ENCODE peak calls at places on chromosomes 11 and 22, in nine cellular contexts. One of them, this sample, is unnamed.

GRCh38 chr22:49034836-49035817 is 792.5 kb downstream of the BRD1 start:
- DNase-seq in OCI-LY7: no peak
- DNase-seq in central memory CD4-positive, alpha-beta T cell: no peak
- DNase-seq in stimulated activated CD4-positive, alpha-beta T cell treated with anti-CD3 and anti-CD28 coated beads, Interleukin-1b, Interleukin-23, amount 100 ng/mL, for 4 hours: no peak
- DNase-seq in activated T-cell treated with anti-CD3 and anti-CD28 coated beads, Interleukin-2, amount 50 U/mL, for 1 hour: no peak
- DNase-seq in NCI-H1092: no peak
- DNase-seq in anterior cingulate cortex: no peak
- DNase-seq in OCI-M1: no peak
- DNase-seq in cardiac muscle cell: no peak
- DNase-seq in this sample: no peak

GRCh38 chr11:83571301-83571700 is 285.1 kb upstream of the CCDC90B start:
- DNase-seq in central memory CD4-positive, alpha-beta T cell: no peak
- DNase-seq in cardiac muscle cell: no peak
- DNase-seq in OCI-LY7: no peak
- DNase-seq in activated T-cell treated with anti-CD3 and anti-CD28 coated beads, Interleukin-2, amount 50 U/mL, for 1 hour: no peak
- DNase-seq in OCI-M1: no peak
- DNase-seq in stimulated activated CD4-positive, alpha-beta T cell treated with anti-CD3 and anti-CD28 coated beads, Interleukin-1b, Interleukin-23, amount 100 ng/mL, for 4 hours: no peak
- DNase-seq in anterior cingulate cortex: no peak
- DNase-seq in NCI-H1092: no peak
- DNase-seq in this sample: no peak

GRCh38 chr22:40031766-40032470 is 37.2 kb downstream of the FAM83F start:
- DNase-seq in NCI-H1092: no peak
- DNase-seq in central memory CD4-positive, alpha-beta T cell: no peak
- DNase-seq in activated T-cell treated with anti-CD3 and anti-CD28 coated beads, Interleukin-2, amount 50 U/mL, for 1 hour: peak
- DNase-seq in OCI-M1: no peak
- DNase-seq in cardiac muscle cell: no peak
- DNase-seq in anterior cingulate cortex: no peak
- DNase-seq in stimulated activated CD4-positive, alpha-beta T cell treated with anti-CD3 and anti-CD28 coated beads, Interleukin-1b, Interleukin-23, amount 100 ng/mL, for 4 hours: no peak
- DNase-seq in OCI-LY7: no peak
- DNase-seq in this sample: peak

GRCh38 chr11:11860103-11860979 is 18.6 kb downstream of the USP47 start:
- DNase-seq in central memory CD4-positive, alpha-beta T cell: no peak
- DNase-seq in OCI-M1: peak
- DNase-seq in activated T-cell treated with anti-CD3 and anti-CD28 coated beads, Interleukin-2, amount 50 U/mL, for 1 hour: no peak
- DNase-seq in anterior cingulate cortex: no peak
- DNase-seq in stimulated activated CD4-positive, alpha-beta T cell treated with anti-CD3 and anti-CD28 coated beads, Interleukin-1b, Interleukin-23, amount 100 ng/mL, for 4 hours: no peak
- DNase-seq in OCI-LY7: no peak
- DNase-seq in NCI-H1092: no peak
- DNase-seq in cardiac muscle cell: no peak
- DNase-seq in this sample: no peak

GRCh38 chr11:57644748-57645715 is 4.7 kb downstream of the YPEL4 start:
- DNase-seq in OCI-LY7: peak
- DNase-seq in activated T-cell treated with anti-CD3 and anti-CD28 coated beads, Interleukin-2, amount 50 U/mL, for 1 hour: peak
- DNase-seq in OCI-M1: peak
- DNase-seq in cardiac muscle cell: peak
- DNase-seq in NCI-H1092: peak
- DNase-seq in central memory CD4-positive, alpha-beta T cell: peak
- DNase-seq in stimulated activated CD4-positive, alpha-beta T cell treated with anti-CD3 and anti-CD28 coated beads, Interleukin-1b, Interleukin-23, amount 100 ng/mL, for 4 hours: peak
- DNase-seq in anterior cingulate cortex: peak
- DNase-seq in this sample: peak

GRCh38 chr11:64843971-64844329 is 503 bp downstream of the CDC42BPG start:
- DNase-seq in NCI-H1092: no peak
- DNase-seq in anterior cingulate cortex: no peak
- DNase-seq in cardiac muscle cell: no peak
- DNase-seq in OCI-M1: no peak
- DNase-seq in central memory CD4-positive, alpha-beta T cell: no peak
- DNase-seq in activated T-cell treated with anti-CD3 and anti-CD28 coated beads, Interleukin-2, amount 50 U/mL, for 1 hour: no peak
- DNase-seq in stimulated activated CD4-positive, alpha-beta T cell treated with anti-CD3 and anti-CD28 coated beads, Interleukin-1b, Interleukin-23, amount 100 ng/mL, for 4 hours: no peak
- DNase-seq in OCI-LY7: no peak
- DNase-seq in this sample: peak

GRCh38 chr11:121965330-121965729 is 150.7 kb downstream of the BLID start:
- DNase-seq in central memory CD4-positive, alpha-beta T cell: no peak
- DNase-seq in OCI-LY7: no peak
- DNase-seq in activated T-cell treated with anti-CD3 and anti-CD28 coated beads, Interleukin-2, amount 50 U/mL, for 1 hour: no peak
- DNase-seq in anterior cingulate cortex: no peak
- DNase-seq in stimulated activated CD4-positive, alpha-beta T cell treated with anti-CD3 and anti-CD28 coated beads, Interleukin-1b, Interleukin-23, amount 100 ng/mL, for 4 hours: no peak
- DNase-seq in OCI-M1: no peak
- DNase-seq in NCI-H1092: no peak
- DNase-seq in cardiac muscle cell: no peak
- DNase-seq in this sample: no peak

GRCh38 chr11:36447514-36447913 is 62.6 kb downstream of the TRAF6 start:
- DNase-seq in anterior cingulate cortex: no peak
- DNase-seq in activated T-cell treated with anti-CD3 and anti-CD28 coated beads, Interleukin-2, amount 50 U/mL, for 1 hour: no peak
- DNase-seq in NCI-H1092: no peak
- DNase-seq in OCI-LY7: no peak
- DNase-seq in stimulated activated CD4-positive, alpha-beta T cell treated with anti-CD3 and anti-CD28 coated beads, Interleukin-1b, Interleukin-23, amount 100 ng/mL, for 4 hours: no peak
- DNase-seq in OCI-M1: no peak
- DNase-seq in cardiac muscle cell: no peak
- DNase-seq in central memory CD4-positive, alpha-beta T cell: no peak
- DNase-seq in this sample: no peak

GRCh38 chr11:12838463-12839120 is 164.4 kb downstream of the TEAD1 start:
- DNase-seq in central memory CD4-positive, alpha-beta T cell: no peak
- DNase-seq in stimulated activated CD4-positive, alpha-beta T cell treated with anti-CD3 and anti-CD28 coated beads, Interleukin-1b, Interleukin-23, amount 100 ng/mL, for 4 hours: no peak
- DNase-seq in OCI-LY7: no peak
- DNase-seq in anterior cingulate cortex: no peak
- DNase-seq in NCI-H1092: no peak
- DNase-seq in cardiac muscle cell: no peak
- DNase-seq in activated T-cell treated with anti-CD3 and anti-CD28 coated beads, Interleukin-2, amount 50 U/mL, for 1 hour: no peak
- DNase-seq in OCI-M1: peak
- DNase-seq in this sample: no peak

GRCh38 chr11:5712507-5712906 is 22.9 kb downstream of the TRIM22 start:
- DNase-seq in activated T-cell treated with anti-CD3 and anti-CD28 coated beads, Interleukin-2, amount 50 U/mL, for 1 hour: no peak
- DNase-seq in OCI-LY7: peak
- DNase-seq in anterior cingulate cortex: no peak
- DNase-seq in central memory CD4-positive, alpha-beta T cell: peak
- DNase-seq in NCI-H1092: no peak
- DNase-seq in cardiac muscle cell: no peak
- DNase-seq in stimulated activated CD4-positive, alpha-beta T cell treated with anti-CD3 and anti-CD28 coated beads, Interleukin-1b, Interleukin-23, amount 100 ng/mL, for 4 hours: no peak
- DNase-seq in OCI-M1: peak
- DNase-seq in this sample: no peak

GRCh38 chr11:16604784-16605439 is 133.5 kb upstream of the C11orf58 start:
- DNase-seq in cardiac muscle cell: peak
- DNase-seq in stimulated activated CD4-positive, alpha-beta T cell treated with anti-CD3 and anti-CD28 coated beads, Interleukin-1b, Interleukin-23, amount 100 ng/mL, for 4 hours: no peak
- DNase-seq in central memory CD4-positive, alpha-beta T cell: no peak
- DNase-seq in activated T-cell treated with anti-CD3 and anti-CD28 coated beads, Interleukin-2, amount 50 U/mL, for 1 hour: no peak
- DNase-seq in NCI-H1092: no peak
- DNase-seq in OCI-LY7: no peak
- DNase-seq in anterior cingulate cortex: no peak
- DNase-seq in OCI-M1: peak
- DNase-seq in this sample: peak

GRCh38 chr11:1218256-1218787 is 4.5 kb upstream of the MUC5B start:
- DNase-seq in OCI-LY7: no peak
- DNase-seq in central memory CD4-positive, alpha-beta T cell: no peak
- DNase-seq in stimulated activated CD4-positive, alpha-beta T cell treated with anti-CD3 and anti-CD28 coated beads, Interleukin-1b, Interleukin-23, amount 100 ng/mL, for 4 hours: no peak
- DNase-seq in cardiac muscle cell: no peak
- DNase-seq in OCI-M1: no peak
- DNase-seq in NCI-H1092: no peak
- DNase-seq in anterior cingulate cortex: no peak
- DNase-seq in activated T-cell treated with anti-CD3 and anti-CD28 coated beads, Interleukin-2, amount 50 U/mL, for 1 hour: no peak
- DNase-seq in this sample: no peak

GRCh38 chr11:107494036-107494435 is 36.4 kb upstream of the CWF19L2 start:
- DNase-seq in anterior cingulate cortex: no peak
- DNase-seq in cardiac muscle cell: no peak
- DNase-seq in OCI-M1: no peak
- DNase-seq in stimulated activated CD4-positive, alpha-beta T cell treated with anti-CD3 and anti-CD28 coated beads, Interleukin-1b, Interleukin-23, amount 100 ng/mL, for 4 hours: no peak
- DNase-seq in activated T-cell treated with anti-CD3 and anti-CD28 coated beads, Interleukin-2, amount 50 U/mL, for 1 hour: no peak
- DNase-seq in central memory CD4-positive, alpha-beta T cell: no peak
- DNase-seq in OCI-LY7: no peak
- DNase-seq in NCI-H1092: no peak
- DNase-seq in this sample: no peak

GRCh38 chr11:3797329-3798090 is at the start of gene NUP98:
- DNase-seq in cardiac muscle cell: peak
- DNase-seq in OCI-LY7: peak
- DNase-seq in central memory CD4-positive, alpha-beta T cell: peak
- DNase-seq in OCI-M1: peak
- DNase-seq in activated T-cell treated with anti-CD3 and anti-CD28 coated beads, Interleukin-2, amount 50 U/mL, for 1 hour: peak
- DNase-seq in stimulated activated CD4-positive, alpha-beta T cell treated with anti-CD3 and anti-CD28 coated beads, Interleukin-1b, Interleukin-23, amount 100 ng/mL, for 4 hours: peak
- DNase-seq in anterior cingulate cortex: peak
- DNase-seq in NCI-H1092: peak
- DNase-seq in this sample: peak

GRCh38 chr11:8265681-8266241 is 2.1 kb upstream of the LMO1 start:
- DNase-seq in OCI-M1: no peak
- DNase-seq in activated T-cell treated with anti-CD3 and anti-CD28 coated beads, Interleukin-2, amount 50 U/mL, for 1 hour: no peak
- DNase-seq in NCI-H1092: no peak
- DNase-seq in central memory CD4-positive, alpha-beta T cell: no peak
- DNase-seq in cardiac muscle cell: peak
- DNase-seq in stimulated activated CD4-positive, alpha-beta T cell treated with anti-CD3 and anti-CD28 coated beads, Interleukin-1b, Interleukin-23, amount 100 ng/mL, for 4 hours: no peak
- DNase-seq in anterior cingulate cortex: no peak
- DNase-seq in OCI-LY7: no peak
- DNase-seq in this sample: peak

GRCh38 chr11:66061268-66061667 is 8.8 kb upstream of the PACS1 start:
- DNase-seq in NCI-H1092: no peak
- DNase-seq in anterior cingulate cortex: no peak
- DNase-seq in OCI-M1: no peak
- DNase-seq in activated T-cell treated with anti-CD3 and anti-CD28 coated beads, Interleukin-2, amount 50 U/mL, for 1 hour: no peak
- DNase-seq in OCI-LY7: no peak
- DNase-seq in stimulated activated CD4-positive, alpha-beta T cell treated with anti-CD3 and anti-CD28 coated beads, Interleukin-1b, Interleukin-23, amount 100 ng/mL, for 4 hours: no peak
- DNase-seq in cardiac muscle cell: no peak
- DNase-seq in central memory CD4-positive, alpha-beta T cell: no peak
- DNase-seq in this sample: no peak

GRCh38 chr11:120106354-120106753 is 31.6 kb downstream of the TRIM29 start:
- DNase-seq in activated T-cell treated with anti-CD3 and anti-CD28 coated beads, Interleukin-2, amount 50 U/mL, for 1 hour: no peak
- DNase-seq in cardiac muscle cell: no peak
- DNase-seq in central memory CD4-positive, alpha-beta T cell: no peak
- DNase-seq in NCI-H1092: no peak
- DNase-seq in OCI-LY7: no peak
- DNase-seq in anterior cingulate cortex: no peak
- DNase-seq in OCI-M1: no peak
- DNase-seq in stimulated activated CD4-positive, alpha-beta T cell treated with anti-CD3 and anti-CD28 coated beads, Interleukin-1b, Interleukin-23, amount 100 ng/mL, for 4 hours: no peak
- DNase-seq in this sample: no peak

GRCh38 chr11:82246926-82247325 is 486.7 kb downstream of the FAM181B start:
- DNase-seq in OCI-M1: no peak
- DNase-seq in NCI-H1092: no peak
- DNase-seq in OCI-LY7: no peak
- DNase-seq in activated T-cell treated with anti-CD3 and anti-CD28 coated beads, Interleukin-2, amount 50 U/mL, for 1 hour: no peak
- DNase-seq in cardiac muscle cell: no peak
- DNase-seq in central memory CD4-positive, alpha-beta T cell: no peak
- DNase-seq in anterior cingulate cortex: no peak
- DNase-seq in stimulated activated CD4-positive, alpha-beta T cell treated with anti-CD3 and anti-CD28 coated beads, Interleukin-1b, Interleukin-23, amount 100 ng/mL, for 4 hours: no peak
- DNase-seq in this sample: no peak

GRCh38 chr11:65554842-65555395 is 3.2 kb downstream of the LTBP3 start:
- DNase-seq in OCI-LY7: no peak
- DNase-seq in anterior cingulate cortex: no peak
- DNase-seq in stimulated activated CD4-positive, alpha-beta T cell treated with anti-CD3 and anti-CD28 coated beads, Interleukin-1b, Interleukin-23, amount 100 ng/mL, for 4 hours: no peak
- DNase-seq in NCI-H1092: no peak
- DNase-seq in OCI-M1: no peak
- DNase-seq in central memory CD4-positive, alpha-beta T cell: no peak
- DNase-seq in cardiac muscle cell: no peak
- DNase-seq in activated T-cell treated with anti-CD3 and anti-CD28 coated beads, Interleukin-2, amount 50 U/mL, for 1 hour: no peak
- DNase-seq in this sample: no peak

GRCh38 chr11:72229925-72230763 is 5.6 kb downstream of the INPPL1 start:
- DNase-seq in OCI-LY7: no peak
- DNase-seq in anterior cingulate cortex: no peak
- DNase-seq in central memory CD4-positive, alpha-beta T cell: no peak
- DNase-seq in OCI-M1: no peak
- DNase-seq in stimulated activated CD4-positive, alpha-beta T cell treated with anti-CD3 and anti-CD28 coated beads, Interleukin-1b, Interleukin-23, amount 100 ng/mL, for 4 hours: no peak
- DNase-seq in cardiac muscle cell: no peak
- DNase-seq in activated T-cell treated with anti-CD3 and anti-CD28 coated beads, Interleukin-2, amount 50 U/mL, for 1 hour: no peak
- DNase-seq in NCI-H1092: no peak
- DNase-seq in this sample: no peak

GRCh38 chr11:112345708-112346107 is 85.0 kb upstream of the PLET1 start:
- DNase-seq in activated T-cell treated with anti-CD3 and anti-CD28 coated beads, Interleukin-2, amount 50 U/mL, for 1 hour: no peak
- DNase-seq in anterior cingulate cortex: no peak
- DNase-seq in cardiac muscle cell: peak
- DNase-seq in central memory CD4-positive, alpha-beta T cell: no peak
- DNase-seq in NCI-H1092: peak
- DNase-seq in OCI-LY7: no peak
- DNase-seq in OCI-M1: no peak
- DNase-seq in stimulated activated CD4-positive, alpha-beta T cell treated with anti-CD3 and anti-CD28 coated beads, Interleukin-1b, Interleukin-23, amount 100 ng/mL, for 4 hours: no peak
- DNase-seq in this sample: no peak

GRCh38 chr11:28529540-28530410 is 421.6 kb downstream of the METTL15 start:
- DNase-seq in OCI-M1: peak
- DNase-seq in activated T-cell treated with anti-CD3 and anti-CD28 coated beads, Interleukin-2, amount 50 U/mL, for 1 hour: no peak
- DNase-seq in NCI-H1092: peak
- DNase-seq in cardiac muscle cell: peak
- DNase-seq in anterior cingulate cortex: no peak
- DNase-seq in OCI-LY7: peak
- DNase-seq in stimulated activated CD4-positive, alpha-beta T cell treated with anti-CD3 and anti-CD28 coated beads, Interleukin-1b, Interleukin-23, amount 100 ng/mL, for 4 hours: no peak
- DNase-seq in central memory CD4-positive, alpha-beta T cell: no peak
- DNase-seq in this sample: no peak

GRCh38 chr11:45662665-45663485 is 2.5 kb downstream of the CHST1 start:
- DNase-seq in anterior cingulate cortex: no peak
- DNase-seq in cardiac muscle cell: no peak
- DNase-seq in stimulated activated CD4-positive, alpha-beta T cell treated with anti-CD3 and anti-CD28 coated beads, Interleukin-1b, Interleukin-23, amount 100 ng/mL, for 4 hours: no peak
- DNase-seq in NCI-H1092: no peak
- DNase-seq in activated T-cell treated with anti-CD3 and anti-CD28 coated beads, Interleukin-2, amount 50 U/mL, for 1 hour: no peak
- DNase-seq in OCI-M1: peak
- DNase-seq in OCI-LY7: no peak
- DNase-seq in central memory CD4-positive, alpha-beta T cell: no peak
- DNase-seq in this sample: no peak

GRCh38 chr11:92432515-92432914 is 207.9 kb downstream of the FAT3 start:
- DNase-seq in NCI-H1092: no peak
- DNase-seq in cardiac muscle cell: no peak
- DNase-seq in stimulated activated CD4-positive, alpha-beta T cell treated with anti-CD3 and anti-CD28 coated beads, Interleukin-1b, Interleukin-23, amount 100 ng/mL, for 4 hours: no peak
- DNase-seq in anterior cingulate cortex: no peak
- DNase-seq in OCI-M1: no peak
- DNase-seq in OCI-LY7: no peak
- DNase-seq in activated T-cell treated with anti-CD3 and anti-CD28 coated beads, Interleukin-2, amount 50 U/mL, for 1 hour: no peak
- DNase-seq in central memory CD4-positive, alpha-beta T cell: no peak
- DNase-seq in this sample: no peak

GRCh38 chr11:76658651-76659650 is 11.6 kb downstream of the LRRC32 start:
- DNase-seq in OCI-LY7: no peak
- DNase-seq in central memory CD4-positive, alpha-beta T cell: no peak
- DNase-seq in OCI-M1: no peak
- DNase-seq in cardiac muscle cell: no peak
- DNase-seq in activated T-cell treated with anti-CD3 and anti-CD28 coated beads, Interleukin-2, amount 50 U/mL, for 1 hour: no peak
- DNase-seq in anterior cingulate cortex: no peak
- DNase-seq in NCI-H1092: no peak
- DNase-seq in stimulated activated CD4-positive, alpha-beta T cell treated with anti-CD3 and anti-CD28 coated beads, Interleukin-1b, Interleukin-23, amount 100 ng/mL, for 4 hours: no peak
- DNase-seq in this sample: peak

GRCh38 chr11:124113890-124114289 is 1.4 kb upstream of the VWA5A start:
- DNase-seq in OCI-M1: peak
- DNase-seq in activated T-cell treated with anti-CD3 and anti-CD28 coated beads, Interleukin-2, amount 50 U/mL, for 1 hour: no peak
- DNase-seq in NCI-H1092: no peak
- DNase-seq in cardiac muscle cell: no peak
- DNase-seq in central memory CD4-positive, alpha-beta T cell: no peak
- DNase-seq in OCI-LY7: no peak
- DNase-seq in stimulated activated CD4-positive, alpha-beta T cell treated with anti-CD3 and anti-CD28 coated beads, Interleukin-1b, Interleukin-23, amount 100 ng/mL, for 4 hours: no peak
- DNase-seq in anterior cingulate cortex: no peak
- DNase-seq in this sample: peak

GRCh38 chr11:62552465-62552782 is 5.8 kb upstream of the AHNAK start:
- DNase-seq in OCI-LY7: no peak
- DNase-seq in central memory CD4-positive, alpha-beta T cell: no peak
- DNase-seq in anterior cingulate cortex: no peak
- DNase-seq in OCI-M1: no peak
- DNase-seq in stimulated activated CD4-positive, alpha-beta T cell treated with anti-CD3 and anti-CD28 coated beads, Interleukin-1b, Interleukin-23, amount 100 ng/mL, for 4 hours: no peak
- DNase-seq in NCI-H1092: no peak
- DNase-seq in cardiac muscle cell: no peak
- DNase-seq in activated T-cell treated with anti-CD3 and anti-CD28 coated beads, Interleukin-2, amount 50 U/mL, for 1 hour: no peak
- DNase-seq in this sample: no peak

GRCh38 chr11:130516868-130517505 is 68.5 kb downstream of the ADAMTS15 start:
- DNase-seq in OCI-LY7: no peak
- DNase-seq in stimulated activated CD4-positive, alpha-beta T cell treated with anti-CD3 and anti-CD28 coated beads, Interleukin-1b, Interleukin-23, amount 100 ng/mL, for 4 hours: no peak
- DNase-seq in activated T-cell treated with anti-CD3 and anti-CD28 coated beads, Interleukin-2, amount 50 U/mL, for 1 hour: no peak
- DNase-seq in OCI-M1: no peak
- DNase-seq in anterior cingulate cortex: no peak
- DNase-seq in central memory CD4-positive, alpha-beta T cell: no peak
- DNase-seq in NCI-H1092: no peak
- DNase-seq in cardiac muscle cell: no peak
- DNase-seq in this sample: no peak

GRCh38 chr22:27311666-27312566 is 489.6 kb downstream of the MN1 start:
- DNase-seq in OCI-M1: no peak
- DNase-seq in OCI-LY7: no peak
- DNase-seq in anterior cingulate cortex: no peak
- DNase-seq in central memory CD4-positive, alpha-beta T cell: no peak
- DNase-seq in NCI-H1092: no peak
- DNase-seq in activated T-cell treated with anti-CD3 and anti-CD28 coated beads, Interleukin-2, amount 50 U/mL, for 1 hour: no peak
- DNase-seq in cardiac muscle cell: no peak
- DNase-seq in stimulated activated CD4-positive, alpha-beta T cell treated with anti-CD3 and anti-CD28 coated beads, Interleukin-1b, Interleukin-23, amount 100 ng/mL, for 4 hours: no peak
- DNase-seq in this sample: no peak

GRCh38 chr11:83156996-83157754 is at the start of gene PCF11:
- DNase-seq in cardiac muscle cell: no peak
- DNase-seq in OCI-M1: no peak
- DNase-seq in anterior cingulate cortex: no peak
- DNase-seq in OCI-LY7: no peak
- DNase-seq in stimulated activated CD4-positive, alpha-beta T cell treated with anti-CD3 and anti-CD28 coated beads, Interleukin-1b, Interleukin-23, amount 100 ng/mL, for 4 hours: peak
- DNase-seq in central memory CD4-positive, alpha-beta T cell: peak
- DNase-seq in NCI-H1092: no peak
- DNase-seq in activated T-cell treated with anti-CD3 and anti-CD28 coated beads, Interleukin-2, amount 50 U/mL, for 1 hour: peak
- DNase-seq in this sample: no peak

GRCh38 chr11:24391165-24391564 is 105.7 kb upstream of the LUZP2 start:
- DNase-seq in cardiac muscle cell: no peak
- DNase-seq in stimulated activated CD4-positive, alpha-beta T cell treated with anti-CD3 and anti-CD28 coated beads, Interleukin-1b, Interleukin-23, amount 100 ng/mL, for 4 hours: no peak
- DNase-seq in anterior cingulate cortex: no peak
- DNase-seq in NCI-H1092: no peak
- DNase-seq in central memory CD4-positive, alpha-beta T cell: no peak
- DNase-seq in OCI-M1: peak
- DNase-seq in activated T-cell treated with anti-CD3 and anti-CD28 coated beads, Interleukin-2, amount 50 U/mL, for 1 hour: no peak
- DNase-seq in OCI-LY7: no peak
- DNase-seq in this sample: no peak